ENCODE peak calls at places on chromosomes 13 and 19, in five cellular contexts. One of them, this sample, is unnamed.
A peak's percentile ranks its signal among the peaks of the same experiment; 100 is the strongest.

GRCh38 chr13:79282976-79283375 is 123.1 kb downstream of the RBM26 start:
- DNase-seq in heart right ventricle: no peak
- DNase-seq in CD8-positive, alpha-beta T cell: no peak
- DNase-seq in NCI-H1930: no peak
- DNase-seq in A549: peak; percentile 22
- DNase-seq in this sample: no peak

GRCh38 chr13:59880468-59880867 is 283.3 kb downstream of the DIAPH3 start:
- DNase-seq in A549: no peak
- DNase-seq in heart right ventricle: no peak
- DNase-seq in CD8-positive, alpha-beta T cell: no peak
- DNase-seq in NCI-H1930: no peak
- DNase-seq in this sample: no peak

GRCh38 chr19:1646149-1646930 is 6.1 kb downstream of the TCF3 start:
- DNase-seq in heart right ventricle: no peak
- DNase-seq in A549: no peak
- DNase-seq in CD8-positive, alpha-beta T cell: no peak
- DNase-seq in NCI-H1930: no peak
- DNase-seq in this sample: no peak

GRCh38 chr13:102580552-102581169 is 16.1 kb upstream of the TPP2 start:
- DNase-seq in A549: peak; percentile 65
- DNase-seq in NCI-H1930: peak; percentile 62
- DNase-seq in heart right ventricle: peak; percentile 38
- DNase-seq in CD8-positive, alpha-beta T cell: no peak
- DNase-seq in this sample: no peak

GRCh38 chr13:73303858-73304257 is 245.1 kb downstream of the KLF5 start:
- DNase-seq in A549: no peak
- DNase-seq in NCI-H1930: no peak
- DNase-seq in CD8-positive, alpha-beta T cell: no peak
- DNase-seq in heart right ventricle: no peak
- DNase-seq in this sample: no peak

GRCh38 chr13:33355470-33355869 is 69.9 kb upstream of the STARD13 start:
- DNase-seq in heart right ventricle: no peak
- DNase-seq in NCI-H1930: no peak
- DNase-seq in CD8-positive, alpha-beta T cell: no peak
- DNase-seq in A549: no peak
- DNase-seq in this sample: peak; percentile 34

GRCh38 chr19:50669319-50670101 is 20.3 kb downstream of the C19orf81 start:
- DNase-seq in heart right ventricle: no peak
- DNase-seq in A549: peak; percentile 61
- DNase-seq in NCI-H1930: peak; percentile 41
- DNase-seq in CD8-positive, alpha-beta T cell: no peak
- DNase-seq in this sample: peak; percentile 27

GRCh38 chr13:96068729-96069128 is 15.5 kb upstream of the UGGT2 start:
- DNase-seq in CD8-positive, alpha-beta T cell: no peak
- DNase-seq in A549: no peak
- DNase-seq in heart right ventricle: no peak
- DNase-seq in NCI-H1930: no peak
- DNase-seq in this sample: no peak

GRCh38 chr13:110334256-110334655 is 27.2 kb downstream of the COL4A2 start:
- DNase-seq in A549: no peak
- DNase-seq in CD8-positive, alpha-beta T cell: no peak
- DNase-seq in NCI-H1930: no peak
- DNase-seq in heart right ventricle: no peak
- DNase-seq in this sample: no peak

GRCh38 chr19:27972291-27973040 is 1240.5 kb downstream of the UQCRFS1 start:
- DNase-seq in heart right ventricle: no peak
- DNase-seq in CD8-positive, alpha-beta T cell: no peak
- DNase-seq in NCI-H1930: no peak
- DNase-seq in A549: no peak
- DNase-seq in this sample: no peak

GRCh38 chr13:95624020-95624419 is 20.5 kb downstream of the DZIP1 start:
- DNase-seq in heart right ventricle: no peak
- DNase-seq in A549: peak; percentile 52
- DNase-seq in NCI-H1930: peak; percentile 3
- DNase-seq in CD8-positive, alpha-beta T cell: no peak
- DNase-seq in this sample: peak; percentile 37

GRCh38 chr19:45323671-45324081 is 1.0 kb upstream of the CKM start:
- DNase-seq in heart right ventricle: peak; percentile 74
- DNase-seq in A549: no peak
- DNase-seq in NCI-H1930: no peak
- DNase-seq in CD8-positive, alpha-beta T cell: no peak
- DNase-seq in this sample: no peak